ENCODE peak calls at places on chromosomes 16 and 17, in eight cellular contexts. One of them, this sample, is unnamed.

GRCh38 chr17:74642995-74643394 is 19.5 kb upstream of the CD300E start:
- DNase-seq in GM12864: no peak
- DNase-seq in choroid plexus epithelial cell: no peak
- DNase-seq in cardiac muscle cell: no peak
- DNase-seq in nephron progenitor cell: no peak
- DNase-seq in GM13977: no peak
- DNase-seq in GM23338: no peak
- DNase-seq in cardiac fibroblast: no peak
- DNase-seq in this sample: no peak

GRCh38 chr16:28930652-28931051 is 1.1 kb upstream of the CD19 start:
- DNase-seq in GM12864: no peak
- DNase-seq in choroid plexus epithelial cell: no peak
- DNase-seq in cardiac muscle cell: no peak
- DNase-seq in nephron progenitor cell: no peak
- DNase-seq in GM13977: no peak
- DNase-seq in GM23338: no peak
- DNase-seq in cardiac fibroblast: no peak
- DNase-seq in this sample: no peak

GRCh38 chr16:1427473-1428461 is 3.1 kb upstream of the PERCC1 start:
- DNase-seq in GM12864: no peak
- DNase-seq in choroid plexus epithelial cell: no peak
- DNase-seq in cardiac muscle cell: no peak
- DNase-seq in nephron progenitor cell: no peak
- DNase-seq in GM13977: no peak
- DNase-seq in GM23338: no peak
- DNase-seq in cardiac fibroblast: no peak
- DNase-seq in this sample: no peak

GRCh38 chr17:59361386-59361785 is 29.9 kb downstream of the YPEL2 start:
- DNase-seq in GM12864: no peak
- DNase-seq in choroid plexus epithelial cell: peak
- DNase-seq in cardiac muscle cell: no peak
- DNase-seq in nephron progenitor cell: no peak
- DNase-seq in GM13977: no peak
- DNase-seq in GM23338: no peak
- DNase-seq in cardiac fibroblast: peak
- DNase-seq in this sample: no peak

GRCh38 chr17:44830359-44831269 is 527 bp upstream of the GJC1 start:
- DNase-seq in GM12864: no peak
- DNase-seq in choroid plexus epithelial cell: peak
- DNase-seq in cardiac muscle cell: peak
- DNase-seq in nephron progenitor cell: no peak
- DNase-seq in GM13977: peak
- DNase-seq in GM23338: peak
- DNase-seq in cardiac fibroblast: peak
- DNase-seq in this sample: no peak

GRCh38 chr17:1709971-1710806 is at the start of gene TLCD2:
- DNase-seq in GM12864: no peak
- DNase-seq in choroid plexus epithelial cell: peak
- DNase-seq in cardiac muscle cell: peak
- DNase-seq in nephron progenitor cell: peak
- DNase-seq in GM13977: peak
- DNase-seq in GM23338: peak
- DNase-seq in cardiac fibroblast: peak
- DNase-seq in this sample: peak

GRCh38 chr16:71883193-71883848 is 661 bp downstream of the ZNF821 start:
- DNase-seq in GM12864: no peak
- DNase-seq in choroid plexus epithelial cell: peak
- DNase-seq in cardiac muscle cell: peak
- DNase-seq in nephron progenitor cell: peak
- DNase-seq in GM13977: peak
- DNase-seq in GM23338: peak
- DNase-seq in cardiac fibroblast: no peak
- DNase-seq in this sample: peak

GRCh38 chr17:28279411-28279810 is 39.6 kb upstream of the TMEM97 start:
- DNase-seq in GM12864: no peak
- DNase-seq in choroid plexus epithelial cell: peak
- DNase-seq in cardiac muscle cell: no peak
- DNase-seq in nephron progenitor cell: no peak
- DNase-seq in GM13977: no peak
- DNase-seq in GM23338: no peak
- DNase-seq in cardiac fibroblast: peak
- DNase-seq in this sample: no peak

GRCh38 chr17:8162232-8162996 is at the start of gene VAMP2:
- DNase-seq in GM12864: no peak
- DNase-seq in choroid plexus epithelial cell: peak
- DNase-seq in cardiac muscle cell: peak
- DNase-seq in nephron progenitor cell: peak
- DNase-seq in GM13977: peak
- DNase-seq in GM23338: peak
- DNase-seq in cardiac fibroblast: peak
- DNase-seq in this sample: peak

GRCh38 chr17:14033166-14033565 is 36.1 kb upstream of the COX10 start:
- DNase-seq in GM12864: no peak
- DNase-seq in choroid plexus epithelial cell: no peak
- DNase-seq in cardiac muscle cell: no peak
- DNase-seq in nephron progenitor cell: no peak
- DNase-seq in GM13977: no peak
- DNase-seq in GM23338: no peak
- DNase-seq in cardiac fibroblast: no peak
- DNase-seq in this sample: no peak

GRCh38 chr17:80296221-80296620 is 35.6 kb downstream of the RNF213 start:
- DNase-seq in GM12864: no peak
- DNase-seq in choroid plexus epithelial cell: no peak
- DNase-seq in cardiac muscle cell: no peak
- DNase-seq in nephron progenitor cell: no peak
- DNase-seq in GM13977: no peak
- DNase-seq in GM23338: no peak
- DNase-seq in cardiac fibroblast: no peak
- DNase-seq in this sample: no peak

GRCh38 chr16:77410449-77410848 is 24.4 kb downstream of the ADAMTS18 start:
- DNase-seq in GM12864: no peak
- DNase-seq in choroid plexus epithelial cell: no peak
- DNase-seq in cardiac muscle cell: no peak
- DNase-seq in nephron progenitor cell: no peak
- DNase-seq in GM13977: no peak
- DNase-seq in GM23338: no peak
- DNase-seq in cardiac fibroblast: no peak
- DNase-seq in this sample: no peak

GRCh38 chr17:4896332-4897197 is 2.8 kb upstream of the C17orf107 start:
- DNase-seq in GM12864: no peak
- DNase-seq in choroid plexus epithelial cell: no peak
- DNase-seq in cardiac muscle cell: no peak
- DNase-seq in nephron progenitor cell: no peak
- DNase-seq in GM13977: no peak
- DNase-seq in GM23338: no peak
- DNase-seq in cardiac fibroblast: no peak
- DNase-seq in this sample: no peak

GRCh38 chr17:3038941-3039340 is 24.5 kb downstream of the OR1D5 start:
- DNase-seq in GM12864: no peak
- DNase-seq in choroid plexus epithelial cell: no peak
- DNase-seq in cardiac muscle cell: no peak
- DNase-seq in nephron progenitor cell: no peak
- DNase-seq in GM13977: no peak
- DNase-seq in GM23338: peak
- DNase-seq in cardiac fibroblast: no peak
- DNase-seq in this sample: no peak

GRCh38 chr16:84391151-84391873 is 23.0 kb downstream of the ATP2C2 start:
- DNase-seq in GM12864: no peak
- DNase-seq in choroid plexus epithelial cell: peak
- DNase-seq in cardiac muscle cell: no peak
- DNase-seq in nephron progenitor cell: no peak
- DNase-seq in GM13977: no peak
- DNase-seq in GM23338: no peak
- DNase-seq in cardiac fibroblast: peak
- DNase-seq in this sample: no peak

GRCh38 chr17:43418441-43419374 is 19.9 kb downstream of the ARL4D start:
- DNase-seq in GM12864: no peak
- DNase-seq in choroid plexus epithelial cell: peak
- DNase-seq in cardiac muscle cell: peak
- DNase-seq in nephron progenitor cell: no peak
- DNase-seq in GM13977: no peak
- DNase-seq in GM23338: peak
- DNase-seq in cardiac fibroblast: peak
- DNase-seq in this sample: no peak

GRCh38 chr17:34728771-34729310 is 149.5 kb downstream of the TMEM132E start:
- DNase-seq in GM12864: no peak
- DNase-seq in choroid plexus epithelial cell: no peak
- DNase-seq in cardiac muscle cell: no peak
- DNase-seq in nephron progenitor cell: no peak
- DNase-seq in GM13977: no peak
- DNase-seq in GM23338: peak
- DNase-seq in cardiac fibroblast: no peak
- DNase-seq in this sample: no peak

GRCh38 chr17:56985371-56986162 is 7.6 kb downstream of the SCPEP1 start:
- DNase-seq in GM12864: no peak
- DNase-seq in choroid plexus epithelial cell: no peak
- DNase-seq in cardiac muscle cell: no peak
- DNase-seq in nephron progenitor cell: no peak
- DNase-seq in GM13977: no peak
- DNase-seq in GM23338: no peak
- DNase-seq in cardiac fibroblast: no peak
- DNase-seq in this sample: no peak

GRCh38 chr17:82596837-82597672 is 51.2 kb downstream of the WDR45B start:
- DNase-seq in GM12864: no peak
- DNase-seq in choroid plexus epithelial cell: no peak
- DNase-seq in cardiac muscle cell: no peak
- DNase-seq in nephron progenitor cell: no peak
- DNase-seq in GM13977: no peak
- DNase-seq in GM23338: no peak
- DNase-seq in cardiac fibroblast: no peak
- DNase-seq in this sample: no peak

GRCh38 chr16:78763821-78764440 is 664.5 kb downstream of the WWOX start:
- DNase-seq in GM12864: no peak
- DNase-seq in choroid plexus epithelial cell: no peak
- DNase-seq in cardiac muscle cell: no peak
- DNase-seq in nephron progenitor cell: no peak
- DNase-seq in GM13977: no peak
- DNase-seq in GM23338: no peak
- DNase-seq in cardiac fibroblast: peak
- DNase-seq in this sample: no peak

GRCh38 chr16:87822571-87822970 is 46.7 kb downstream of the SLC7A5 start:
- DNase-seq in GM12864: no peak
- DNase-seq in choroid plexus epithelial cell: no peak
- DNase-seq in cardiac muscle cell: peak
- DNase-seq in nephron progenitor cell: peak
- DNase-seq in GM13977: no peak
- DNase-seq in GM23338: peak
- DNase-seq in cardiac fibroblast: no peak
- DNase-seq in this sample: no peak

GRCh38 chr17:41510251-41511065 is 5.0 kb upstream of the KRT13 start:
- DNase-seq in GM12864: no peak
- DNase-seq in choroid plexus epithelial cell: no peak
- DNase-seq in cardiac muscle cell: no peak
- DNase-seq in nephron progenitor cell: no peak
- DNase-seq in GM13977: no peak
- DNase-seq in GM23338: peak
- DNase-seq in cardiac fibroblast: no peak
- DNase-seq in this sample: no peak

GRCh38 chr16:85460983-85461813 is 151.9 kb upstream of the GSE1 start:
- DNase-seq in GM12864: no peak
- DNase-seq in choroid plexus epithelial cell: peak
- DNase-seq in cardiac muscle cell: no peak
- DNase-seq in nephron progenitor cell: peak
- DNase-seq in GM13977: no peak
- DNase-seq in GM23338: no peak
- DNase-seq in cardiac fibroblast: peak
- DNase-seq in this sample: no peak

GRCh38 chr16:24848065-24848464 is 2.3 kb downstream of the SLC5A11 start:
- DNase-seq in GM12864: no peak
- DNase-seq in choroid plexus epithelial cell: peak
- DNase-seq in cardiac muscle cell: no peak
- DNase-seq in nephron progenitor cell: no peak
- DNase-seq in GM13977: no peak
- DNase-seq in GM23338: no peak
- DNase-seq in cardiac fibroblast: peak
- DNase-seq in this sample: no peak

GRCh38 chr17:57294075-57294474 is 37.8 kb downstream of the MSI2 start:
- DNase-seq in GM12864: no peak
- DNase-seq in choroid plexus epithelial cell: no peak
- DNase-seq in cardiac muscle cell: no peak
- DNase-seq in nephron progenitor cell: no peak
- DNase-seq in GM13977: no peak
- DNase-seq in GM23338: no peak
- DNase-seq in cardiac fibroblast: no peak
- DNase-seq in this sample: no peak

GRCh38 chr16:27370318-27370717 is 31.7 kb upstream of the IL21R start:
- DNase-seq in GM12864: no peak
- DNase-seq in choroid plexus epithelial cell: no peak
- DNase-seq in cardiac muscle cell: no peak
- DNase-seq in nephron progenitor cell: no peak
- DNase-seq in GM13977: no peak
- DNase-seq in GM23338: no peak
- DNase-seq in cardiac fibroblast: no peak
- DNase-seq in this sample: no peak
- TF ChIP-seq CTCF in GM12864: no peak
- TF ChIP-seq CTCF in choroid plexus epithelial cell: no peak
- TF ChIP-seq CTCF in cardiac muscle cell: no peak
- TF ChIP-seq CTCF in nephron progenitor cell: no peak
- TF ChIP-seq CTCF in GM13977: no peak
- TF ChIP-seq CTCF in GM23338: no peak
- TF ChIP-seq CTCF in cardiac fibroblast: no peak
- TF ChIP-seq CTCF in this sample: no peak

GRCh38 chr17:70100983-70101382 is 26.0 kb downstream of the KCNJ16 start:
- DNase-seq in GM12864: no peak
- DNase-seq in choroid plexus epithelial cell: peak
- DNase-seq in cardiac muscle cell: no peak
- DNase-seq in nephron progenitor cell: no peak
- DNase-seq in GM13977: no peak
- DNase-seq in GM23338: no peak
- DNase-seq in cardiac fibroblast: no peak
- DNase-seq in this sample: no peak
- TF ChIP-seq CTCF in GM12864: no peak
- TF ChIP-seq CTCF in choroid plexus epithelial cell: peak
- TF ChIP-seq CTCF in cardiac muscle cell: no peak
- TF ChIP-seq CTCF in nephron progenitor cell: no peak
- TF ChIP-seq CTCF in GM13977: no peak
- TF ChIP-seq CTCF in GM23338: peak
- TF ChIP-seq CTCF in cardiac fibroblast: no peak
- TF ChIP-seq CTCF in this sample: no peak

GRCh38 chr16:12094537-12095265 is 118.2 kb downstream of the SNX29 start:
- DNase-seq in GM12864: no peak
- DNase-seq in choroid plexus epithelial cell: no peak
- DNase-seq in cardiac muscle cell: no peak
- DNase-seq in nephron progenitor cell: no peak
- DNase-seq in GM13977: no peak
- DNase-seq in GM23338: no peak
- DNase-seq in cardiac fibroblast: no peak
- DNase-seq in this sample: no peak
- TF ChIP-seq CTCF in GM12864: no peak
- TF ChIP-seq CTCF in choroid plexus epithelial cell: no peak
- TF ChIP-seq CTCF in cardiac muscle cell: no peak
- TF ChIP-seq CTCF in nephron progenitor cell: no peak
- TF ChIP-seq CTCF in GM13977: peak
- TF ChIP-seq CTCF in GM23338: no peak
- TF ChIP-seq CTCF in cardiac fibroblast: no peak
- TF ChIP-seq CTCF in this sample: no peak

DNA sequence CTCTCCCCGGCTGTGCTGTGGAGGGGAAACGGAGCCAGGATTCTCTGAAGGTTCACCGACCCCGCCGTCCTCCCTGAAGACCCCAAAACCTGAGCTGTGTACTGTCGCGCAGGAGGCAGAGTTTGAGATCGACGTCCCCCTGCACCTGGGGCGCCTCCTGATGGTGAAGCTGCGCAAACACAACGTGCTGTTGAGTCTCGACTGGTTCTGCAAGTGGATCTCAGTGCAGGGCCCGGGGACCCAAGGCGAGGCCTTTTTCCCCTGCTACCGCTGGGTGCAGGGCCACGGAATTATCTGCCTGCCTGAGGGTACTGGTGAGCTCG is 62.6 kb upstream of the TEKT1 start:
- DNase-seq in GM12864: no peak
- DNase-seq in choroid plexus epithelial cell: peak
- DNase-seq in cardiac muscle cell: peak
- DNase-seq in nephron progenitor cell: no peak
- DNase-seq in GM13977: peak
- DNase-seq in GM23338: peak
- DNase-seq in cardiac fibroblast: peak
- DNase-seq in this sample: no peak
- TF ChIP-seq CTCF in GM12864: peak
- TF ChIP-seq CTCF in choroid plexus epithelial cell: peak
- TF ChIP-seq CTCF in cardiac muscle cell: peak
- TF ChIP-seq CTCF in nephron progenitor cell: no peak
- TF ChIP-seq CTCF in GM13977: peak
- TF ChIP-seq CTCF in GM23338: peak
- TF ChIP-seq CTCF in cardiac fibroblast: peak
- TF ChIP-seq CTCF in this sample: peak

This sample was measured in progenitor cell of endocrine pancreas.